ENCODE peak calls at places on chromosome 10, in five cellular contexts. T, C, I, H and F are unnamed samples. For H3K4me1, the result is how much of the 10 kb centered on the place peaks cover.

GRCh38 chr10:65805993-65806392 is 1119.8 kb upstream of the LRRTM3 start:
- DNase-seq in C (no peak), H (no peak), I (no peak), T (no peak), F (no peak)

GRCh38 chr10:31321396-31321941 is 2.5 kb downstream of the ZEB1 start:
- DNase-seq in C (no peak), T (no peak), H (no peak), I (no peak), F (peak)

GRCh38 chr10:24008164-24009066 is 200.5 kb upstream of the KIAA1217 start:
- DNase-seq in T (peak), I (peak), H (no peak), C (peak), F (no peak)

GRCh38 chr10:102785818-102786217 is 42.1 kb downstream of the WBP1L start:
- DNase-seq in I (no peak), H (peak), C (no peak), T (no peak), F (no peak)

GRCh38 chr10:33347227-33347626 is 12.8 kb upstream of the NRP1 start:
- DNase-seq in T (no peak), I (no peak), C (peak), H (no peak), F (no peak)

GRCh38 chr10:32239770-32240169 is 107.2 kb downstream of the EPC1 start:
- DNase-seq in T (no peak), H (no peak), I (no peak), C (peak), F (no peak)

GRCh38 chr10:114061148-114061547 is 17.5 kb downstream of the ADRB1 start:
- DNase-seq in C (peak), I (no peak), H (no peak), T (no peak), F (no peak)

GRCh38 chr10:99612167-99612831 is 7.9 kb downstream of the SLC25A28 start:
- DNase-seq in H (no peak), C (peak), I (peak), T (peak), F (peak)

GRCh38 chr10:11869211-11869610 is 46.1 kb downstream of the PROSER2 start:
- DNase-seq in C (no peak), I (no peak), T (peak), H (peak), F (no peak)

GRCh38 chr10:69451784-69452251 is 553 bp downstream of the TSPAN15 start:
- DNase-seq in C (peak), I (peak), H (no peak), T (peak), F (peak)

GRCh38 chr10:73493781-73494180 is 2.0 kb downstream of the PPP3CB start:
- DNase-seq in I (no peak), H (no peak), T (no peak), C (peak), F (no peak)

GRCh38 chr10:16995867-16996529 is 133.6 kb downstream of the CUBN start:
- DNase-seq in T (peak), I (peak), H (no peak), C (no peak), F (no peak)

GRCh38 chr10:34732926-34733325 is 82.2 kb downstream of the PARD3 start:
- DNase-seq in I (no peak), H (no peak), T (peak), C (peak), F (no peak)

GRCh38 chr10:14876764-14877163 is 1.9 kb upstream of the SUV39H2 start:
- DNase-seq in I (no peak), C (no peak), T (no peak), H (no peak), F (no peak)
- H3K27ac ChIP-seq in I (no peak), C (no peak), T (no peak), H (no peak), F (no peak)

DNA sequence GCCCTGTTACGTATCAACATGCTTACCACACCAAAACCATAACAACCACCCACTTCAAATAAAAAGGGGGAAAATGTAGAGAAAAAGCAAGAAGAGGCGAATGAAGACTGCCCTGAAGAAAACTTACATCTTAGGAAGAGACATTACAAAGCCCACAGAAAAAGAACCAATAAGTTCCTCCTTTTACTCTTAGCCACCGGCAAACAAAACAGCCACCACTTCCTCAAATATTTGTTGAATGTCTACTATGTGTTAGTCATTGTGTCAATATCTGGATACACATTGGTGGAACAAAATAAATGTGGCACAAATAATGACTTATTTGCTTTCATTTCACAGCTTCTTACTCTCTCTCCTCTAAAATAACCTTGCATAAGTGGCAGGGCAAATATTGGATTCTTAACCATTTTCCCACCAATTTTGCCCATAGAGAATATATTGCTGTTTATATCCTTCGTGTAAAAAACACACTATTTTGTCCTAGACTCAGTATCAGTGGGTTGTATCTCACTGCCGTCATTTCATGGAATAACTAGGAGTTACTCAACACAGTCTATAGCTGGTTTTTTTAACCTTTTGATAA is 106.8 kb downstream of the ANK3 start:
- DNase-seq in C (peak), T (no peak), I (no peak), H (peak), F (no peak)
- H3K4me3 ChIP-seq in C (no peak), T (no peak), I (no peak), H (no peak), F (no peak)

DNA sequence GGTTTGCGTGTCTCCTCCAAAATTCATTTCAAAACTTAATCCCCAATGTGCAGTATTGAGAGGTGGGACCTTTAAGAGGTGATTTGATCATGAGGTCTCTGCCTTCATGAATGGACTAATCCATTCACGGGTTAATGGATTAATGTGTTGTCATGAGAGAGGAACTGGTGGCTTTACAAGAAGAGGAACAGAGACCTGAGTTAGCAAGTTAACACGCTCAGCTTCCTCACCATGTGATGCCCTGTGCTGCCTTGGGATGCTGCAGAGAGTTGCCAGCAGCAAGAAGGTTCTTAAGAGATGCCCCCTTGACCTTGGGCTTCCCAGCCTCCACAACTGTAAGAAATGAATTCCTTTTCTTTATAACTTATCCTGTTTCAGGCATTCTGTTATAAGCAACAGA is 3.7 kb upstream of the TCTN3 start:
- DNase-seq in C (no peak), T (no peak), I (no peak), H (peak), F (no peak)
- H3K4me1 ChIP-seq in C (under half), T (under half), I (under half), H (under half), F (under half)

DNA sequence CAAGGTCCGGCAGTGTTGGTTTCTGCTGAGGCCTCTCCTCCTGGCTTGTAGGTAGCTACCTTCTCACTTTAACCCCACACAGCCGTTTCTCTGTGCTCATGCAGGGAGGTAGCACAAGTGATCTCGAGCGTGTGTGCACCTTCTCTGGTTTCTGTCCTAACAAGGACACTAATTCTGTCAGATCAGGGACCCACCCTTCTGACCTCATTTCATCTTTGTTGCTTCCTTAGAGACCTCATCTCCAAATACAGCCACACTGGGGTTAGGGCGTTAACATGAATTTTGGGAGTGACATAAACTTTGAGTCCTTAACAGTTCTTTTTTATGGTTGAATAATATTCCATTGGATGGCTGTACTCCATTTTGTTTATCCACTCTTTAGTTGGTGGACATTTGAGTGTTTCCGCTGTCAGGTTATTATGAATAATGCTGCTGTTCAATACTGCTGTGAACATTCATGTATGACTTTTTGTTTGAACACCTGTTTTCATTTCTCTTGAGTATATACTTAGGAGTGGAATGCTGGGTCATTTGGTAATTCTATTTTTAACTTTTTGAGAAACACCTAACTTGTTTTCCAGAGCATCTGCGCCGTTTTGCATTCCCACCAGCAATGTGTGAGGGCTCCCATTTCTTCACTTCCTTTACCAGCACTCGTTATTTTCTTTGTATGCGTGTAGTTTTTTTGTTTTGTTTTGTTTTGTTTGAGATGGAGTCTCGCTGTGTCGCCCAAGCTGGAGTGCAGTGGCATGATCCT is 57.5 kb downstream of the LCOR start:
- DNase-seq in I (no peak), C (no peak), T (no peak), H (no peak), F (no peak)
- H3K27ac ChIP-seq in I (no peak), C (no peak), T (no peak), H (no peak), F (no peak)

DNA sequence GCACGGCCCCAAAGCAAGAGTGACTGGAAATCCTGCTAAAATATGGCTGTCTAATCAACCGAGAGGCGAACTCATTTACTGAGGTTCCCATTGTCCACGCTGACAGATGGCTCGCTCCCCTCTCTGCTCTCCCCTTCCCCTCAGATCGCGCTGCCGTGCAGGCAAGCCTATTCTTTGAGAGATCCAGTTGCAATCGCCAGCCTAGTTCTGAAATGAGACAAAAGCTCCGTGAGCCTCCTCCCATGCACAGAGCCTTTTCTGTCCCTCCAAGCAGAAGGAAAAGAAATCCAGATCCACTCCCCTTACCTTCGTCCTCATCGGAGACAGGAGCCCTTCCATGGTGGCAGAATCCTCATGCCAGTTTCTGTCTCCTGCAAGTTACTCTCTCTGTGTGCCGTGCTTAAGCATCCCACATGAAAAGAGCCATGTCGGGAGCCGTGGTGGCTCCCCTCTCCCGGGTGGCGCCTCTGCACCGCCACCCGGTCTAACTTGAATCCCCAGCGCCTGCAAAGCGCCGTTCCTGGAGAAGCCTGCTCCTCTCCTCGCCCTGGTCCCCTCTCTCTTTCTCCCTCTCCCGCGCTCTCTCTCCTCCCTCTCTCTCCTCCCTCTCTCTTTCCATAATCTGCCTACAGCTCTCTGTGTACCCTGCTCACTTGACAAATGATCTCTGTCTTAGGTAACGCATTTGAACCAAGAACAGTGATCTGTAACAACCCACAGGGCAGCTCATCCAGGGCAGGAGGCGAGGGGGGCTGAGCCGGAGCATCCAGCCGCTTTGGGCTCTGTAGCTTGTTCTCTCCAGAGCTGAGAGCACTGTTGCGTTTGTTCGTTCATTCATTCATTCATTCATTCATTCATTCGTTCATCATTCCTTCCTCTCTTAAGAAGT is 156.8 kb downstream of the FRMD4A start:
- DNase-seq in H (no peak), C (peak), T (peak), I (peak), F (peak)
- H3K4me3 ChIP-seq in H (peak), C (peak), T (peak), I (peak), F (peak)

DNA sequence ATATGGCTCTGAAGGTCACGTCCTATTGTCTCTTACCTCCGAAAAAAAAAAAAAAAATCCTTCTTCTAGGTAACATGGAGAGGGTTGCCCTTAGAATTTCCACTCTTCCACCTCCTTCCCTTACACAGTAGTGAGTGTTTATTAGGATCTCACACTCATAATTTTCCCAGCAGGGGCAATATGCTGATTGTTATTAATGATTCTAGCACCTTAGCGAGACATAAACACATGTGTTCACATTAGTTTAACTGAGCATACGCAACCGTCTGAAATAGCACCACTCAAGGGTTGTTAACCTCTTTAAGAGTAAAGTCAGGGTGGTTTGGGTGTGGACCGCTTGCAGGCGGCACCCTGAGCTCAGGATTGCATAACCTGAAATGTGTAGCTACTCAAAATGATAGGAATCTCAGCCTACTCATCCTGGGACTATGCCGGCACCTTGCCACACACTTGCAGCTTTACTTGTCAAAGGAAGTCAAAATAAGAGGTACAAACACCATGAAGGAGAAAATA is 52.2 kb downstream of the CPEB3 start:
- DNase-seq in C (peak), I (peak), H (no peak), T (peak), F (no peak)
- H3K4me1 ChIP-seq in C (under half), I (under half), H (under half), T (under half), F (under half)

GRCh38 chr10:75140246-75140645 is 28.8 kb downstream of the SAMD8 start:
- DNase-seq in H (no peak), C (no peak), I (no peak), T (peak), F (no peak)

GRCh38 chr10:75137533-75138438 is 26.3 kb downstream of the SAMD8 start:
- DNase-seq in H (no peak), T (peak), C (peak), I (no peak), F (no peak)

DNA sequence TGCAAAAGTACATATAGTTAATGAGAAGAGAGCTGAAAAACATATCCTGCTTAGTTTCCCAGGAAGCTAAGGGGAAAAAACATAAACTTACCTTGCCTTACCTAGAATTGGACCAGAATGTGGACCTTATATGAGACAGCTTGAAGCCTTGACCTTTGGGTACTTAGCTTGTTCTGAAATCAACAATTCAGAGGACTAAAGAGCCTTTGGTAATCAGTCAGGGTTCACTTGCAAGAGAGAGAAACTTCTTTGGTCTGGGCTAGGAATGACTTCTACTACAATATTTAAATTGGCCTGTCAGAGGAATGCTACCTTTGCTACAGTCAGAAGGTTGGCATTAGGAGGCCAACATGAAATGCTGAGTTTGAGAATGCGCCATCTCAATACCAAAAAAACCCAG is 24.9 kb downstream of the SAMD8 start:
- DNase-seq in H (no peak), T (peak), C (no peak), I (no peak), F (no peak)
- H3K27ac ChIP-seq in H (no peak), T (no peak), C (no peak), I (no peak), F (no peak)

GRCh38 chr10:119865699-119866240 is 6.9 kb downstream of the MCMBP start:
- DNase-seq in C (no peak), H (no peak), T (no peak), I (no peak), F (no peak)

GRCh38 chr10:119860866-119861601 is 11.6 kb downstream of the MCMBP start:
- DNase-seq in I (no peak), T (no peak), C (no peak), H (no peak), F (no peak)

GRCh38 chr10:119863951-119864565 is 8.6 kb downstream of the MCMBP start:
- DNase-seq in T (no peak), C (no peak), H (no peak), I (no peak), F (no peak)

GRCh38 chr10:119859422-119860258 is 13.0 kb downstream of the MCMBP start:
- DNase-seq in T (peak), H (no peak), C (peak), I (no peak), F (peak)

GRCh38 chr10:119862524-119862923 is 10.1 kb downstream of the MCMBP start:
- DNase-seq in T (no peak), H (no peak), C (no peak), I (no peak), F (no peak)
- H3K4me3 ChIP-seq in T (no peak), H (no peak), C (no peak), I (no peak), F (no peak)